ENCODE peak calls at places on chromosome 6, in five cellular contexts. A is colonic mucosa, W is lung, S is spleen, U is tibial artery. G is an unnamed sample.
A peak's percentile ranks its signal among the peaks of the same experiment; 100 is the strongest.

GRCh38 chr6:7970616-7971015 is 60.0 kb upstream of the TXNDC5 start:
- DNase-seq in A (no peak), W (no peak), S (no peak), U (no peak), G (no peak)

GRCh38 chr6:170437719-170438401 is 115.2 kb downstream of the PSMB1 start:
- DNase-seq in A (no peak), W (no peak), S (no peak), U (no peak), G (no peak)

GRCh38 chr6:2857580-2858337 is 16.1 kb upstream of the SERPINB1 start:
- DNase-seq in A (no peak), W (no peak), S (peak; percentile 87), U (no peak), G (no peak)

GRCh38 chr6:74357329-74357728 is 661.3 kb downstream of the CD109 start:
- DNase-seq in A (no peak), W (no peak), S (no peak), U (no peak), G (no peak)

GRCh38 chr6:30450548-30450907 is 38.8 kb upstream of the HLA-E start:
- DNase-seq in A (no peak), W (no peak), S (no peak), U (no peak), G (no peak)

GRCh38 chr6:155778336-155778735 is 322.7 kb upstream of the NOX3 start:
- DNase-seq in A (no peak), W (no peak), S (no peak), U (no peak), G (no peak)

GRCh38 chr6:110042670-110043296 is 64.7 kb downstream of the GPR6 start:
- DNase-seq in A (no peak), W (peak; percentile 14), S (no peak), U (no peak), G (no peak)

GRCh38 chr6:130159876-130160415 is 62.8 kb downstream of the SAMD3 start:
- DNase-seq in A (no peak), W (no peak), S (no peak), U (no peak), G (no peak)

GRCh38 chr6:42710316-42710715 is 12.1 kb downstream of the PRPH2 start:
- DNase-seq in A (no peak), W (no peak), S (no peak), U (no peak), G (no peak)

GRCh38 chr6:143286280-143286795 is 164.2 kb downstream of the ADAT2 start:
- DNase-seq in A (no peak), W (no peak), S (no peak), U (no peak), G (no peak)

GRCh38 chr6:34027939-34028441 is 117.9 kb downstream of the GRM4 start:
- DNase-seq in A (no peak), W (no peak), S (no peak), U (no peak), G (no peak)

GRCh38 chr6:1599469-1599868 is 10.2 kb upstream of the FOXC1 start:
- DNase-seq in A (no peak), W (no peak), S (peak; percentile 39), U (no peak), G (no peak)

GRCh38 chr6:112253842-112254816 is at the start of gene LAMA4:
- DNase-seq in A (peak; percentile 34), W (peak; percentile 29), S (peak; percentile 77), U (peak; percentile 36), G (peak; percentile 72)

GRCh38 chr6:148566664-148567350 is 180.0 kb upstream of the UST start:
- DNase-seq in A (no peak), W (no peak), S (no peak), U (no peak), G (no peak)

GRCh38 chr6:26092443-26092842 is 5.2 kb downstream of the HFE start:
- DNase-seq in A (no peak), W (no peak), S (no peak), U (no peak), G (no peak)

GRCh38 chr6:125477849-125478248 is 176.1 kb upstream of the HDDC2 start:
- DNase-seq in A (no peak), W (no peak), S (no peak), U (no peak), G (no peak)

GRCh38 chr6:112912351-112913101 is 565.4 kb downstream of the RFPL4B start:
- DNase-seq in A (no peak), W (no peak), S (no peak), U (no peak), G (no peak)

GRCh38 chr6:100171533-100172321 is 177.7 kb upstream of the MCHR2 start:
- DNase-seq in A (no peak), W (no peak), S (no peak), U (no peak), G (no peak)

GRCh38 chr6:37524919-37525318 is 25.2 kb upstream of the CCDC167 start:
- DNase-seq in A (no peak), W (no peak), S (no peak), U (no peak), G (no peak)

GRCh38 chr6:163836916-163837660 is 422.6 kb downstream of the QKI start:
- DNase-seq in A (no peak), W (no peak), S (no peak), U (no peak), G (no peak)

GRCh38 chr6:80502871-80503270 is 396.4 kb downstream of the BCKDHB start:
- DNase-seq in A (no peak), W (no peak), S (no peak), U (no peak), G (no peak)

GRCh38 chr6:94389218-94389617 is 969.9 kb upstream of the EPHA7 start:
- DNase-seq in A (no peak), W (no peak), S (no peak), U (no peak), G (no peak)

GRCh38 chr6:114796576-114796975 is 453.8 kb upstream of the HS3ST5 start:
- DNase-seq in A (no peak), W (no peak), S (no peak), U (no peak), G (no peak)

GRCh38 chr6:98824163-98824906 is 10.0 kb upstream of the POU3F2 start:
- DNase-seq in A (no peak), W (no peak), S (peak; percentile 75), U (no peak), G (no peak)

GRCh38 chr6:19325335-19325789 is 511.8 kb upstream of the ID4 start:
- DNase-seq in A (no peak), W (no peak), S (no peak), U (no peak), G (no peak)

GRCh38 chr6:128057541-128058335 is 156.9 kb upstream of the THEMIS start:
- DNase-seq in A (no peak), W (no peak), S (no peak), U (no peak), G (no peak)

GRCh38 chr6:128047989-128048388 is 147.1 kb upstream of the THEMIS start:
- DNase-seq in A (no peak), W (no peak), S (no peak), U (no peak), G (no peak)

GRCh38 chr6:128053109-128053508 is 152.3 kb upstream of the THEMIS start:
- DNase-seq in A (no peak), W (no peak), S (no peak), U (no peak), G (no peak)
- H3K4me3 ChIP-seq in A (no peak overlapping the region), W (no peak overlapping the region), S (no peak overlapping the region), U (no peak overlapping the region), G (no peak overlapping the region)

GRCh38 chr6:157944983-157945931 is 36.4 kb upstream of the SYNJ2 start:
- DNase-seq in A (no peak), W (no peak), S (no peak), U (no peak), G (no peak)

GRCh38 chr6:157943964-157944283 is 37.7 kb upstream of the SYNJ2 start:
- DNase-seq in A (no peak), W (no peak), S (no peak), U (no peak), G (no peak)

GRCh38 chr6:157946053-157946617 is 35.5 kb upstream of the SYNJ2 start:
- DNase-seq in A (no peak), W (no peak), S (no peak), U (no peak), G (no peak)

GRCh38 chr6:157943249-157943963 is 38.3 kb upstream of the SYNJ2 start:
- DNase-seq in A (no peak), W (no peak), S (no peak), U (no peak), G (no peak)

GRCh38 chr6:157946865-157947532 is 34.7 kb upstream of the SYNJ2 start:
- DNase-seq in A (no peak), W (no peak), S (no peak), U (no peak), G (no peak)
- TF ChIP-seq CTCF in A (peak; percentile 20), W (no peak), S (peak; percentile 24), U (no peak), G (no peak)

GRCh38 chr6:133456439-133456838 is 215.3 kb downstream of the EYA4 start:
- DNase-seq in A (no peak), W (no peak), S (no peak), U (no peak), G (no peak)
- H3K4me1 ChIP-seq in A (no peaks in the 10 kb centered on the region), W (no peaks in the 10 kb centered on the region), S (no peaks in the 10 kb centered on the region), U (no peaks in the 10 kb centered on the region), G (no peaks in the 10 kb centered on the region)

GRCh38 chr6:101399627-101399955 is 6.1 kb downstream of the GRIK2 start:
- DNase-seq in A (no peak), W (no peak), S (no peak), U (no peak), G (no peak)
- H3K4me3 ChIP-seq in A (no peak overlapping the region), W (no peak overlapping the region), S (no peak overlapping the region), U (no peak overlapping the region), G (peak overlapping the region; percentile 34)

GRCh38 chr6:128882991-128883571 is at the start of gene LAMA2:
- DNase-seq in A (peak; percentile 45), W (peak; percentile 50), S (peak; percentile 75), U (peak; percentile 86), G (peak; percentile 89)
- TF ChIP-seq CTCF in A (no peak), W (no peak), S (no peak), U (no peak), G (peak; percentile 15)

GRCh38 chr6:89368107-89368506 is 15.6 kb upstream of the UBE2J1 start:
- DNase-seq in A (peak; percentile 84), W (peak; percentile 57), S (no peak), U (peak; percentile 67), G (no peak)

GRCh38 chr6:89371849-89372505 is 19.5 kb upstream of the UBE2J1 start:
- DNase-seq in A (peak; percentile 76), W (peak; percentile 82), S (peak; percentile 94), U (peak; percentile 63), G (peak; percentile 78)

GRCh38 chr6:89372506-89372901 is 20.0 kb upstream of the UBE2J1 start:
- DNase-seq in A (no peak), W (no peak), S (no peak), U (no peak), G (no peak)

GRCh38 chr6:89364586-89364985 is 12.1 kb upstream of the UBE2J1 start:
- DNase-seq in A (no peak), W (no peak), S (no peak), U (no peak), G (no peak)

GRCh38 chr6:89369009-89369408 is 16.5 kb upstream of the UBE2J1 start:
- DNase-seq in A (peak; percentile 46), W (peak; percentile 64), S (no peak), U (no peak), G (peak; percentile 65)
- H3K4me1 ChIP-seq in A (no peaks in the 10 kb centered on the region), W (no peaks in the 10 kb centered on the region), S (peaks cover 40% of the 10 kb centered on the region), U (peaks cover 3% of the 10 kb centered on the region), G (peaks cover 22% of the 10 kb centered on the region)

GRCh38 chr6:12001004-12001705 is 11.0 kb upstream of the HIVEP1 start:
- DNase-seq in A (no peak), W (no peak), S (no peak), U (peak; percentile 68), G (peak; percentile 66)
- H3K4me3 ChIP-seq in A (no peak overlapping the region), W (no peak overlapping the region), S (no peak overlapping the region), U (no peak overlapping the region), G (no peak overlapping the region)

G was measured in right atrium auricular region.